ENCODE peak calls at places on chromosome 2, in four cellular contexts. One of them, this sample, is unnamed.

GRCh38 chr2:65545818-65546217 is 113.4 kb upstream of the SPRED2 start:
- DNase-seq in T-cell: no peak
- DNase-seq in T-helper 2 cell: no peak
- DNase-seq in HTR-8/SVneo: peak; percentile 31
- DNase-seq in this sample: no peak

GRCh38 chr2:162524192-162524591 is 180.3 kb downstream of the GCA start:
- DNase-seq in HTR-8/SVneo: no peak
- DNase-seq in T-cell: no peak
- DNase-seq in T-helper 2 cell: no peak
- DNase-seq in this sample: no peak

GRCh38 chr2:8639122-8639635 is 42.7 kb upstream of the ID2 start:
- DNase-seq in HTR-8/SVneo: no peak
- DNase-seq in T-cell: no peak
- DNase-seq in T-helper 2 cell: no peak
- DNase-seq in this sample: no peak

GRCh38 chr2:12715258-12715865 is 1.4 kb upstream of the TRIB2 start:
- DNase-seq in T-cell: no peak
- DNase-seq in HTR-8/SVneo: no peak
- DNase-seq in T-helper 2 cell: no peak
- DNase-seq in this sample: no peak

GRCh38 chr2:62313433-62314227 is 117.7 kb downstream of the B3GNT2 start:
- DNase-seq in T-cell: no peak
- DNase-seq in T-helper 2 cell: no peak
- DNase-seq in HTR-8/SVneo: no peak
- DNase-seq in this sample: peak; percentile 55

GRCh38 chr2:113240915-113241911 is 37.5 kb downstream of the PAX8 start:
- DNase-seq in T-cell: no peak
- DNase-seq in T-helper 2 cell: no peak
- DNase-seq in HTR-8/SVneo: peak; percentile 91
- DNase-seq in this sample: no peak

GRCh38 chr2:170820647-170821630 is 4.3 kb downstream of the GAD1 start:
- DNase-seq in T-cell: no peak
- DNase-seq in HTR-8/SVneo: no peak
- DNase-seq in T-helper 2 cell: no peak
- DNase-seq in this sample: peak; percentile 55

GRCh38 chr2:237964578-237965404 is 2.0 kb upstream of the UBE2F start:
- DNase-seq in T-cell: no peak
- DNase-seq in HTR-8/SVneo: no peak
- DNase-seq in T-helper 2 cell: no peak
- DNase-seq in this sample: peak; percentile 97

GRCh38 chr2:79611448-79612016 is 98.7 kb downstream of the CTNNA2 start:
- DNase-seq in HTR-8/SVneo: no peak
- DNase-seq in T-cell: no peak
- DNase-seq in T-helper 2 cell: no peak
- DNase-seq in this sample: no peak

GRCh38 chr2:29374823-29375222 is 259.6 kb downstream of the CLIP4 start:
- DNase-seq in HTR-8/SVneo: no peak
- DNase-seq in T-cell: no peak
- DNase-seq in T-helper 2 cell: no peak
- DNase-seq in this sample: no peak

GRCh38 chr2:205868773-205869333 is 186.6 kb downstream of the NRP2 start:
- DNase-seq in T-cell: no peak
- DNase-seq in T-helper 2 cell: no peak
- DNase-seq in HTR-8/SVneo: peak; percentile 11
- DNase-seq in this sample: no peak

GRCh38 chr2:44572196-44572900 is 210.6 kb downstream of the CAMKMT start:
- DNase-seq in HTR-8/SVneo: no peak
- DNase-seq in T-helper 2 cell: no peak
- DNase-seq in T-cell: no peak
- DNase-seq in this sample: no peak

GRCh38 chr2:147829106-147829505 is 15.7 kb upstream of the ACVR2A start:
- DNase-seq in T-helper 2 cell: no peak
- DNase-seq in HTR-8/SVneo: peak; percentile 21
- DNase-seq in T-cell: no peak
- DNase-seq in this sample: peak; percentile 21

GRCh38 chr2:149040451-149040850 is 2.0 kb downstream of the LYPD6B start:
- DNase-seq in T-cell: peak; percentile 21
- DNase-seq in HTR-8/SVneo: no peak
- DNase-seq in T-helper 2 cell: peak; percentile 23
- DNase-seq in this sample: peak; percentile 65

GRCh38 chr2:121081701-121082100 is 203.3 kb downstream of the TFCP2L1 start:
- DNase-seq in T-cell: no peak
- DNase-seq in T-helper 2 cell: no peak
- DNase-seq in HTR-8/SVneo: no peak
- DNase-seq in this sample: no peak

GRCh38 chr2:28602136-28602660 is 106.3 kb downstream of the PLB1 start:
- DNase-seq in T-cell: no peak
- DNase-seq in HTR-8/SVneo: no peak
- DNase-seq in T-helper 2 cell: no peak
- DNase-seq in this sample: no peak

GRCh38 chr2:133459590-133459989 is 108.7 kb downstream of the NCKAP5 start:
- DNase-seq in T-helper 2 cell: no peak
- DNase-seq in T-cell: no peak
- DNase-seq in HTR-8/SVneo: no peak
- DNase-seq in this sample: no peak

GRCh38 chr2:214436470-214436869 is 25.6 kb downstream of the VWC2L start:
- DNase-seq in HTR-8/SVneo: no peak
- DNase-seq in T-helper 2 cell: no peak
- DNase-seq in T-cell: no peak
- DNase-seq in this sample: no peak

GRCh38 chr2:63712748-63713147 is 124.0 kb downstream of the MDH1 start:
- DNase-seq in T-cell: no peak
- DNase-seq in T-helper 2 cell: no peak
- DNase-seq in HTR-8/SVneo: no peak
- DNase-seq in this sample: peak; percentile 15

GRCh38 chr2:168986544-168986943 is 44.6 kb downstream of the ABCB11 start:
- DNase-seq in HTR-8/SVneo: no peak
- DNase-seq in T-cell: no peak
- DNase-seq in T-helper 2 cell: no peak
- DNase-seq in this sample: no peak

This sample was measured in erythroblast.